ENCODE peak calls at places on chromosomes 11 and 22, in seven cellular contexts. I is Caco-2; N is Calu3; U is stomach; D is substantia nigra; L is activated CD8-positive, alpha-beta memory T cell treated with anti-CD3 and anti-CD28 coated beads, Interleukin-2, amount 50 U/mL, for 48 hours; W is COLO829. F is an unnamed sample.
A peak's percentile ranks its signal among the peaks of the same experiment; 100 is the strongest.

GRCh38 chr11:1292644-1293618 is 16.5 kb downstream of the TOLLIP start:
- DNase-seq in I (peak; percentile 29), N (no peak), U (no peak), W (no peak), L (no peak), D (no peak), F (no peak)

GRCh38 chr11:58286249-58286648 is 18.2 kb upstream of the OR10W1 start:
- DNase-seq in I (peak; percentile 47), U (no peak), N (peak; percentile 38), D (no peak), L (no peak), W (peak; percentile 38), F (peak; percentile 18)

GRCh38 chr22:47030881-47031627 is 268.6 kb downstream of the TBC1D22A start:
- DNase-seq in D (no peak), U (no peak), W (no peak), L (no peak), N (no peak), I (no peak), F (no peak)

GRCh38 chr11:88420165-88420781 is 82.7 kb upstream of the CTSC start:
- DNase-seq in N (no peak), W (no peak), U (no peak), D (no peak), I (no peak), L (no peak), F (no peak)

GRCh38 chr11:70174846-70175764 is 28.0 kb upstream of the FADD start:
- DNase-seq in L (no peak), W (no peak), N (no peak), U (no peak), I (no peak), D (no peak), F (no peak)

GRCh38 chr11:74714904-74715303 is 16.3 kb downstream of the CHRDL2 start:
- DNase-seq in L (no peak), N (no peak), I (no peak), D (no peak), U (no peak), W (no peak), F (no peak)

GRCh38 chr11:61890536-61891330 is 612 bp downstream of the FADS3 start:
- DNase-seq in W (peak; percentile 26), D (peak; percentile 55), N (peak; percentile 59), I (peak; percentile 67), U (no peak), L (peak; percentile 60), F (peak; percentile 77)

GRCh38 chr11:294795-295194 is 4.5 kb downstream of the IFITM5 start:
- DNase-seq in W (no peak), U (no peak), N (no peak), L (no peak), I (no peak), D (no peak), F (no peak)

GRCh38 chr11:6505577-6506240 is 8.6 kb downstream of the DNHD1 start:
- DNase-seq in N (peak; percentile 24), L (no peak), W (peak; percentile 72), D (no peak), U (no peak), I (no peak), F (peak; percentile 53)

GRCh38 chr11:77198440-77198849 is 70.4 kb downstream of the MYO7A start:
- DNase-seq in D (no peak), N (peak; percentile 34), I (peak; percentile 68), W (no peak), L (no peak), U (no peak), F (peak; percentile 56)

GRCh38 chr11:120834686-120835225 is 189.1 kb upstream of the TBCEL start:
- DNase-seq in N (no peak), W (no peak), D (no peak), I (no peak), U (no peak), L (no peak), F (no peak)

GRCh38 chr11:73233211-73233610 is 15.1 kb downstream of the P2RY2 start:
- DNase-seq in N (no peak), U (no peak), D (no peak), I (no peak), L (no peak), W (no peak), F (no peak)

GRCh38 chr11:128182844-128183243 is 404.5 kb downstream of the ETS1 start:
- DNase-seq in D (no peak), W (no peak), I (no peak), U (no peak), N (no peak), L (no peak), F (no peak)

GRCh38 chr11:119694334-119694733 is 34.7 kb downstream of the NECTIN1 start:
- DNase-seq in N (no peak), I (no peak), D (no peak), W (no peak), U (peak; percentile 63), L (no peak), F (peak; percentile 71)

GRCh38 chr11:12120031-12121008 is 9.9 kb downstream of the MICAL2 start:
- DNase-seq in W (no peak), L (no peak), I (peak; percentile 67), U (no peak), N (no peak), D (no peak), F (no peak)

GRCh38 chr11:115963170-115963569 is 459.0 kb upstream of the CADM1 start:
- DNase-seq in L (no peak), D (no peak), U (no peak), W (no peak), I (no peak), N (no peak), F (no peak)

GRCh38 chr11:8219257-8220021 is 44.2 kb downstream of the LMO1 start:
- DNase-seq in D (no peak), I (peak; percentile 69), N (peak; percentile 64), L (no peak), U (peak; percentile 64), W (peak; percentile 53), F (peak; percentile 89)

GRCh38 chr11:74729397-74729796 is 1.8 kb downstream of the CHRDL2 start:
- DNase-seq in W (no peak), N (no peak), L (no peak), U (no peak), D (no peak), I (no peak), F (no peak)

GRCh38 chr22:19290400-19291217 is 910 bp downstream of the CLTCL1 start:
- DNase-seq in N (no peak), D (no peak), L (peak; percentile 56), W (no peak), I (no peak), U (no peak), F (peak; percentile 43)

GRCh38 chr22:46541536-46541935 is 4.1 kb upstream of the CELSR1 start:
- DNase-seq in N (no peak), L (no peak), U (no peak), I (no peak), D (no peak), W (no peak), F (no peak)

GRCh38 chr22:25153961-25154685 is 45.5 kb upstream of the CRYBB3 start:
- DNase-seq in D (no peak), L (no peak), N (peak; percentile 84), U (peak; percentile 89), W (no peak), I (no peak), F (peak; percentile 56)

GRCh38 chr22:19429950-19430889 is 1.3 kb downstream of the HIRA start:
- DNase-seq in D (no peak), N (no peak), L (peak; percentile 67), W (no peak), U (peak; percentile 40), I (no peak), F (peak; percentile 34)

GRCh38 chr22:38038426-38038825 is 18.8 kb upstream of the PICK1 start:
- DNase-seq in D (peak; percentile 81), I (no peak), U (no peak), L (no peak), N (no peak), W (peak; percentile 95), F (no peak)

GRCh38 chr11:106950067-106950491 is 68.2 kb downstream of the GUCY1A2 start:
- DNase-seq in N (no peak), I (no peak), U (no peak), L (no peak), W (no peak), D (no peak), F (no peak)

GRCh38 chr11:18526130-18526520 is 617 bp downstream of the TSG101 start:
- DNase-seq in W (peak; percentile 39), U (no peak), N (no peak), L (no peak), I (no peak), D (no peak), F (no peak)

GRCh38 chr11:20397281-20397680 is 9.8 kb downstream of the PRMT3 start:
- DNase-seq in L (no peak), W (peak; percentile 41), D (no peak), U (no peak), I (no peak), N (peak; percentile 11), F (peak; percentile 20)

GRCh38 chr22:37172266-37173245 is 15.5 kb downstream of the C1QTNF6 start:
- DNase-seq in I (peak; percentile 17), W (no peak), D (no peak), N (no peak), U (no peak), L (peak; percentile 36), F (no peak)

GRCh38 chr11:1827095-1827797 is 7.5 kb upstream of the SYT8 start:
- DNase-seq in W (peak; percentile 96), L (no peak), U (peak; percentile 90), I (peak; percentile 33), N (peak; percentile 93), D (peak; percentile 43), F (no peak)

GRCh38 chr11:104897891-104898684 is at the start of gene CASP12:
- DNase-seq in W (no peak), D (no peak), L (no peak), U (no peak), I (no peak), N (no peak), F (no peak)

GRCh38 chr11:130124096-130124495 is 35.5 kb upstream of the ST14 start:
- DNase-seq in N (peak; percentile 72), U (peak; percentile 44), D (no peak), W (peak; percentile 10), L (no peak), I (peak; percentile 67), F (no peak)

GRCh38 chr22:19691721-19692341 is 22.5 kb upstream of the SEPTIN5 start:
- DNase-seq in N (peak; percentile 55), I (no peak), L (no peak), W (peak; percentile 64), D (no peak), U (no peak), F (no peak)

GRCh38 chr11:123738374-123738773 is 3.1 kb downstream of the ZNF202 start:
- DNase-seq in D (no peak), L (no peak), W (no peak), I (no peak), N (no peak), U (no peak), F (no peak)

GRCh38 chr11:93219440-93219839 is 21.6 kb upstream of the SLC36A4 start:
- DNase-seq in U (no peak), L (no peak), W (no peak), I (no peak), D (no peak), N (no peak), F (no peak)

GRCh38 chr11:70637949-70638598 is 239.7 kb downstream of the CTTN start:
- DNase-seq in I (no peak), W (no peak), U (no peak), L (no peak), N (no peak), D (peak; percentile 70), F (no peak)

GRCh38 chr22:20595461-20595860 is 88.1 kb downstream of the MED15 start:
- DNase-seq in W (no peak), I (no peak), N (no peak), L (no peak), D (no peak), U (no peak), F (no peak)

F was measured in HuH-7.